ENCODE peak calls at places on chromosomes 11 and 22, in nine cellular contexts. G is uterus, B is tibial artery, U is mucosa of descending colon, T is sigmoid colon, F is fibroblast of the aortic adventitia, M is breast epithelium, C is upper lobe of right lung, O is left ventricle myocardium inferior. Z is an unnamed sample.
A peak's percentile ranks its signal among the peaks of the same experiment; 100 is the strongest.

GRCh38 chr11:102254047-102254446 is 63.2 kb upstream of the BIRC3 start:
- DNase-seq in C (no peak), B (no peak), O (no peak), G (no peak), F (no peak), T (no peak), M (no peak), U (no peak), Z (no peak)

GRCh38 chr11:12680246-12680939 is 6.2 kb downstream of the TEAD1 start:
- DNase-seq in O (peak; percentile 87), B (peak; percentile 79), T (peak; percentile 95), C (peak; percentile 91), G (peak; percentile 81), M (peak; percentile 88), U (peak; percentile 90), F (peak; percentile 94), Z (peak; percentile 94)

GRCh38 chr11:17343907-17344306 is 7.7 kb upstream of the NCR3LG1 start:
- DNase-seq in U (no peak), M (no peak), G (no peak), C (no peak), F (peak; percentile 92), B (no peak), T (no peak), O (no peak), Z (peak; percentile 86)

GRCh38 chr11:64372802-64373597 is 14.0 kb downstream of the RPS6KA4 start:
- DNase-seq in B (no peak), G (no peak), M (no peak), T (no peak), C (no peak), U (peak; percentile 58), O (no peak), F (no peak), Z (no peak)

GRCh38 chr11:61493832-61494231 is 14.7 kb upstream of the LRRC10B start:
- DNase-seq in B (no peak), O (no peak), U (no peak), M (no peak), G (no peak), F (no peak), T (no peak), C (no peak), Z (no peak)

GRCh38 chr11:68186061-68186460 is 27.0 kb downstream of the KMT5B start:
- DNase-seq in T (no peak), C (no peak), O (no peak), F (no peak), G (no peak), B (no peak), U (no peak), M (no peak), Z (no peak)

GRCh38 chr11:326842-327580 is 6.4 kb upstream of the IFITM3 start:
- DNase-seq in G (peak; percentile 88), F (peak; percentile 58), B (peak; percentile 90), M (no peak), O (peak; percentile 89), U (peak; percentile 73), T (peak; percentile 93), C (peak; percentile 83), Z (no peak)

GRCh38 chr22:38869663-38870062 is 2.4 kb downstream of the CBX6 start:
- DNase-seq in G (no peak), T (peak; percentile 47), C (no peak), F (no peak), M (no peak), B (no peak), O (no peak), U (no peak), Z (no peak)

GRCh38 chr11:135074397-135074998 is 662.5 kb upstream of the B3GAT1 start:
- DNase-seq in U (no peak), G (no peak), T (no peak), B (no peak), M (no peak), C (no peak), F (no peak), O (no peak), Z (peak; percentile 8)

GRCh38 chr11:27444801-27445215 is 27.8 kb downstream of the LGR4 start:
- DNase-seq in B (no peak), G (no peak), F (no peak), T (no peak), U (no peak), O (no peak), C (no peak), M (no peak), Z (no peak)

GRCh38 chr11:67372993-67373915 is at the start of gene CLCF1:
- DNase-seq in U (peak; percentile 81), B (peak; percentile 78), O (peak; percentile 69), G (peak; percentile 82), M (peak; percentile 68), C (peak; percentile 91), F (peak; percentile 90), T (peak; percentile 90), Z (peak; percentile 58)

GRCh38 chr11:126311464-126312291 is 7.8 kb downstream of the DCPS start:
- DNase-seq in U (no peak), M (no peak), T (peak; percentile 40), F (no peak), C (no peak), O (no peak), B (no peak), G (no peak), Z (no peak)

GRCh38 chr11:57641426-57641825 is 8.3 kb downstream of the YPEL4 start:
- DNase-seq in F (peak; percentile 77), C (no peak), U (no peak), O (no peak), G (no peak), B (no peak), T (no peak), M (no peak), Z (peak; percentile 72)

GRCh38 chr11:3955299-3955665 is 99.8 kb downstream of the STIM1 start:
- DNase-seq in T (no peak), F (no peak), C (no peak), U (no peak), M (no peak), B (no peak), O (no peak), G (no peak), Z (peak; percentile 74)

GRCh38 chr22:45212992-45213751 is 27.5 kb downstream of the KIAA0930 start:
- DNase-seq in T (peak; percentile 83), O (peak; percentile 48), M (no peak), G (peak; percentile 49), U (no peak), C (peak; percentile 67), F (peak; percentile 70), B (peak; percentile 77), Z (peak; percentile 20)
- H3K4me3 ChIP-seq in T (peak overlapping the region; percentile 40), O (peak overlapping the region; percentile 61), M (peak overlapping the region; percentile 36), G (peak overlapping the region; percentile 39), U (no peak overlapping the region), C (peak overlapping the region; percentile 35), F (peak overlapping the region; percentile 70), B (peak overlapping the region; percentile 43), Z (no peak overlapping the region)

GRCh38 chr22:30354644-30355043 is 2.0 kb downstream of the SF3A1 start:
- DNase-seq in C (no peak), M (no peak), F (no peak), T (no peak), B (no peak), U (no peak), G (no peak), O (no peak), Z (peak; percentile 24)

GRCh38 chr22:30361916-30362631 is 5.3 kb downstream of the CCDC157 start:
- DNase-seq in F (no peak), B (no peak), C (no peak), U (no peak), T (no peak), O (no peak), M (no peak), G (no peak), Z (no peak)

GRCh38 chr22:30351226-30351625 is 5.5 kb downstream of the SF3A1 start:
- DNase-seq in F (no peak), O (no peak), M (no peak), G (no peak), U (no peak), T (no peak), B (no peak), C (no peak), Z (no peak)

GRCh38 chr22:30357650-30358215 is 926 bp downstream of the CCDC157 start:
- DNase-seq in F (no peak), G (no peak), U (no peak), C (no peak), B (no peak), T (no peak), M (no peak), O (no peak), Z (no peak)

DNA sequence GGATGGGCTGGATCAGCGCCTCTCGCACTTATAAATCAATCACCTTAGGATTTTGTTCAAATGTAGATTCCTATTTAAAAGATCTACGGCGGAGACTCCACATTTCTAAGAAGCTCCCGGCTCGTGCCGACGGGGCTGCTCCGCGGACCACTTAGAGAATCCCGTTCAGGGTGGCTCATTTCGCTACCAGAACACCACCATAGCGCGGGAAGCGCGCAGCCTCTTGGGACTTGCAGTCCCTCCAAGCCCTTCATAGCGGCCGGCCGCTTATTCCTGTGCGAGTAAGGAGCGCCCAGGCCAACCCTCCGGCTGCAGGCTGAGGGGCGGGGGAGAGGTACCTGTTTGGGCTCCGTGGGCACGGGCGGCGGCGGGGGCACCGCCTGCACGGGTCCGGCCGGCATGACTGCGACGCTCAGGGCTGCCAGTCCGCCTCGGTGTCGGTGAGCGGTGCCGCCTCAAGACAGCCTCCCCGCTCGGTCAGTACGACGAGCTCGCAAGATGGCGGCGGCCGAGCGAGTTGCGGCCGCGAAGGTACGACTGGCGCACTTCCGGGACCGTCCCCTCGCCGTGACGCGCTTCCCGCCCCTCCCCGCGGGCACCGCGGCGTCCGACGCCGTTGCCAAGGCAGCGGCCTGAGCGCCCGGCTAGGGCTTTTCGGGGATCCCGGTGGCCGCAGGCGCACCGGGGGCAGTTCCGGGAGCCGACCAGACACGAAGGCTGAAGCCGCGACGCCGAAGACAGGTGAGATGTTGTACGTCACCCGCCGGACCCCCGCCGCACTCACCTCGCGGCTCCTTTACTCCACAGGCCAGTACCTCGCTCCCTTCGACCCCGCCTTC is at the start of the genes CCDC157 and SF3A1:
- DNase-seq in F (peak; percentile 85), C (peak; percentile 96), M (peak; percentile 83), U (peak; percentile 91), O (peak; percentile 87), G (peak; percentile 88), T (peak; percentile 94), B (peak; percentile 86), Z (peak; percentile 93)
- TF ChIP-seq CTCF in F (no peak), C (no peak), M (no peak), U (no peak), O (no peak), G (no peak), T (no peak), B (peak; percentile 30), Z (no peak)

DNA sequence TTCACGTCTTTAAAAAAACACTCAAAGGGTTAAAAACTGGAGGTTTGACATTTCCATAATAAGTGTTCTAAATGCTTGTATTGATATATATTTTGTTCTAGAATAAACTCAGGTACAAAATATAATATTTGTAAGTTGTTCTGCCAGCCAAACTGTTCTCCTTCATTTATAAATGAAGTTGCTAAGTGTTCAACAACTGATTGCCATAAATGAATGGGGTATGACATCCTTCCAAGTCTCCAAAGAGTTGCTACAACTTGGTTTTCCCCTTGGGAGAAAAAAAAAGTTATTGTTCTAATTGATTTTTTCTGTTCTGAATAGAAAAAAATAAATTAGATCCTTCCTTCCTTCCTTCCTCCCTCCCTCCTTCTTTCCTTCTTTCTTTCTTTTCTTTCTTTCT is 65.4 kb upstream of the BLID start:
- DNase-seq in F (peak; percentile 48), O (no peak), B (no peak), C (no peak), M (no peak), T (no peak), G (no peak), U (no peak), Z (no peak)
- H3K4me3 ChIP-seq in F (no peak overlapping the region), O (no peak overlapping the region), B (no peak overlapping the region), C (no peak overlapping the region), M (no peak overlapping the region), T (no peak overlapping the region), G (no peak overlapping the region), U (no peak overlapping the region), Z (no peak overlapping the region)

GRCh38 chr11:120228794-120229384 is 11.1 kb upstream of the POU2F3 start:
- DNase-seq in C (no peak), O (no peak), G (no peak), U (no peak), F (no peak), M (no peak), T (no peak), B (no peak), Z (no peak)
- TF ChIP-seq CTCF in C (peak; percentile 10), O (no peak), G (no peak), U (no peak), F (peak; percentile 10), M (no peak), T (no peak), B (no peak), Z (no peak)